ENCODE peak calls at places on chromosomes 2 and 18, in ten cellular contexts. C is tibial artery, V is Peyer's patch, E is GM12865, S is neural crest cell, W is body of pancreas, J is osteocyte, Y is dorsolateral prefrontal cortex, Z is RWPE1, L is WTC11. U is an unnamed sample.

GRCh38 chr2:7795358-7796199 is 878.4 kb downstream of the RNF144A start:
- DNase-seq in C (no peak), V (no peak), E (no peak), S (no peak), W (no peak), J (no peak), Y (no peak), Z (no peak), L (no peak), U (no peak)

GRCh38 chr2:28610583-28611201 is 114.8 kb downstream of the PLB1 start:
- DNase-seq in C (peak; percentile 72), V (no peak), E (peak; percentile 50), S (no peak), W (peak; percentile 41), J (no peak), Y (no peak), Z (peak; percentile 96), L (no peak), U (no peak)

GRCh38 chr2:202771336-202771735 is 100.2 kb downstream of the ICA1L start:
- DNase-seq in C (no peak), V (no peak), E (no peak), S (no peak), W (no peak), J (no peak), Y (no peak), Z (no peak), L (no peak), U (no peak)

GRCh38 chr2:234368861-234369261 is 128.0 kb downstream of the ARL4C start:
- DNase-seq in C (peak; percentile 67), V (no peak), E (no peak), S (no peak), W (no peak), J (no peak), Y (no peak), Z (peak; percentile 67), L (no peak), U (no peak)

GRCh38 chr18:73962251-73962650 is 185.4 kb downstream of the FBXO15 start:
- DNase-seq in C (no peak), V (no peak), E (no peak), S (no peak), W (no peak), J (no peak), Y (no peak), Z (no peak), L (no peak), U (no peak)

GRCh38 chr2:188326669-188327301 is 35.1 kb downstream of the GULP1 start:
- DNase-seq in C (no peak), V (no peak), E (no peak), S (no peak), W (peak; percentile 59), J (no peak), Y (no peak), Z (no peak), L (no peak), U (peak; percentile 49)

GRCh38 chr2:27931361-27931937 is 40.9 kb downstream of the BABAM2 start:
- DNase-seq in C (no peak), V (no peak), E (no peak), S (no peak), W (no peak), J (no peak), Y (no peak), Z (no peak), L (no peak), U (no peak)

GRCh38 chr2:227606476-227606875 is 7.8 kb downstream of the SCYGR2 start:
- DNase-seq in C (peak; percentile 50), V (no peak), E (no peak), S (no peak), W (no peak), J (no peak), Y (no peak), Z (no peak), L (no peak), U (no peak)

GRCh38 chr2:47344890-47345583 is 57.9 kb upstream of the MSH2 start:
- DNase-seq in C (peak; percentile 33), V (no peak), E (no peak), S (peak; percentile 87), W (peak; percentile 86), J (no peak), Y (peak; percentile 88), Z (peak; percentile 62), L (peak; percentile 95), U (peak; percentile 98)

GRCh38 chr2:8636691-8637636 is 44.9 kb upstream of the ID2 start:
- DNase-seq in C (no peak), V (no peak), E (no peak), S (no peak), W (no peak), J (no peak), Y (no peak), Z (no peak), L (peak; percentile 31), U (no peak)

GRCh38 chr2:178177066-178177679 is 17.1 kb upstream of the OSBPL6 start:
- DNase-seq in C (no peak), V (no peak), E (no peak), S (no peak), W (no peak), J (no peak), Y (no peak), Z (no peak), L (no peak), U (no peak)

GRCh38 chr2:168773719-168774521 is 28.5 kb upstream of the NOSTRIN start:
- DNase-seq in C (peak; percentile 25), V (no peak), E (peak; percentile 66), S (peak; percentile 14), W (peak; percentile 82), J (no peak), Y (no peak), Z (peak; percentile 23), L (peak; percentile 73), U (peak; percentile 68)

GRCh38 chr2:25236736-25237135 is 68.4 kb upstream of the POMC start:
- DNase-seq in C (no peak), V (no peak), E (no peak), S (no peak), W (no peak), J (no peak), Y (no peak), Z (no peak), L (no peak), U (no peak)

GRCh38 chr2:189179607-189179979 is at the start of gene COL5A2:
- DNase-seq in C (peak; percentile 66), V (peak; percentile 16), E (no peak), S (peak; percentile 18), W (peak; percentile 19), J (peak; percentile 92), Y (no peak), Z (peak; percentile 13), L (no peak), U (no peak)

GRCh38 chr2:28419003-28419704 is 26.5 kb downstream of the FOSL2 start:
- DNase-seq in C (no peak), V (no peak), E (peak; percentile 19), S (no peak), W (no peak), J (no peak), Y (no peak), Z (no peak), L (no peak), U (no peak)

GRCh38 chr2:171049691-171050090 is 111.0 kb downstream of the TLK1 start:
- DNase-seq in C (no peak), V (no peak), E (no peak), S (no peak), W (no peak), J (no peak), Y (no peak), Z (no peak), L (no peak), U (no peak)

GRCh38 chr2:239892480-239893235 is 132.5 kb downstream of the NDUFA10 start:
- DNase-seq in C (no peak), V (no peak), E (no peak), S (no peak), W (no peak), J (peak; percentile 70), Y (no peak), Z (no peak), L (no peak), U (no peak)
- TF ChIP-seq CTCF in C (no peak), V (no peak), E (no peak), S (no peak), W (no peak), J (no peak), Y (no peak), Z (no peak), L (no peak), U (no peak)

DNA sequence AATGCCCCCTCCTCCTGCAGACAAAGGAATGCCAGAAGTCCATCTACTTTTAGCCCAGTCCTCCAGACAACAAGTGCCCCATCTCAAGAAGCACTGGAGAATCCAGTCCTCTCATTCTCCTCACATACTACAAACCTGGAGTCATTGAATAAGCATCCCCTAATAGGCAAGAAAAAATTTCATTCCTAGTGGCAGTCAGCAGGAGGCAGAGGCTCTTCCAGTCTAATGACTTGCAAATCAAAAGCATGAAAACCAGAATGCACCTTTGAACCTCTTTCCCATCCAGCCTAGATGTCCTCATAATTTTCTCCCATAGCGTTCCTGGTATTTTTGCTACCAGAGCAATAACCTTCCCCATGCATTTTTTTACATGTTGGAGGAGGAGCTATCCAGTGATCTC is 252.7 kb downstream of the TTC32 start:
- DNase-seq in C (no peak), V (no peak), E (no peak), S (no peak), W (no peak), J (no peak), Y (no peak), Z (no peak), L (no peak), U (no peak)
- TF ChIP-seq CTCF in C (no peak), V (no peak), E (no peak), S (no peak), W (no peak), J (peak; percentile 13), Y (no peak), Z (no peak), L (no peak), U (no peak)

GRCh38 chr2:121640380-121641326 is 8.6 kb downstream of the CLASP1 start:
- DNase-seq in C (no peak), V (no peak), E (no peak), S (no peak), W (no peak), J (no peak), Y (no peak), Z (no peak), L (no peak), U (no peak)
- TF ChIP-seq CTCF in C (no peak), V (no peak), E (no peak), S (peak; percentile 14), W (no peak), J (no peak), Y (no peak), Z (no peak), L (no peak), U (no peak)

DNA sequence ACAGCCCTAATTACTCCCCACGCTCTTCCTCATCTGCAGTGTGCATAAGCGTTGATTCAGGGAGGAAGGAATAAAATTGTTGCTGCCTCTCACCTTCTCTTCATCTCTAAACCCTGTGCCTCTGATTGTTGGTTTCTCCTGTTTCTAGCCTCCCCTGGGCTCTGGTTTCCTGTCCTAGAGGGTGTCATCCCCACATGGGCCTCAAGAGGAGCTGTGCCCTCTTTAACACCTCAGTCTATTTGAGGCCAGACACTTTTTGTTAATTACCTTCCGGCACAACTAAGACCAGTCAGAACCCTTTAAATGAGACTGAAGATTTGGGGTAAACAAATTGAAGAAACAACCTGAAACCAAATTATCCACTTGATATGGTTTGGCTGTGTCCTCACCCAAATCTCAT is 9.7 kb downstream of the CTAGE1 start:
- DNase-seq in C (no peak), V (no peak), E (no peak), S (no peak), W (no peak), J (no peak), Y (no peak), Z (no peak), L (no peak), U (no peak)
- TF ChIP-seq CTCF in C (no peak), V (no peak), E (peak; percentile 7), S (peak; percentile 28), W (no peak), J (no peak), Y (no peak), Z (no peak), L (peak; percentile 27), U (no peak)

U was measured in WERI-Rb-1.